ENCODE peak calls at places on chromosomes 4 and X, in six cellular contexts. U is right cardiac atrium, J is A549, R is mesendoderm, M is left ventricle myocardium inferior, X is psoas muscle. Y is an unnamed sample.

GRCh38 chr4:143083811-143084472 is 100.8 kb upstream of the USP38 start:
- DNase-seq in U (no peak), J (no peak), R (no peak), M (no peak), X (no peak), Y (no peak)

GRCh38 chr4:172802041-172802440 is 366.6 kb upstream of the GALNT7 start:
- DNase-seq in U (no peak), J (no peak), R (no peak), M (no peak), X (no peak), Y (no peak)

GRCh38 chrX:65581661-65582339 is 47.2 kb upstream of the LAS1L start:
- DNase-seq in U (peak; percentile 32), J (peak; percentile 59), R (peak; percentile 82), M (peak; percentile 24), X (no peak), Y (peak; percentile 50)

GRCh38 chr4:174865418-174865985 is 36.5 kb upstream of the GLRA3 start:
- DNase-seq in U (no peak), J (no peak), R (no peak), M (no peak), X (no peak), Y (no peak)

GRCh38 chr4:182540496-182540895 is 297.3 kb downstream of the TENM3 start:
- DNase-seq in U (no peak), J (no peak), R (no peak), M (no peak), X (no peak), Y (no peak)

GRCh38 chrX:133258481-133258880 is 40.3 kb upstream of the TFDP3 start:
- DNase-seq in U (no peak), J (no peak), R (no peak), M (no peak), X (no peak), Y (no peak)

GRCh38 chr4:101806914-101807313 is 16.4 kb downstream of the BANK1 start:
- DNase-seq in U (no peak), J (no peak), R (no peak), M (no peak), X (no peak), Y (no peak)

GRCh38 chr4:66000500-66001117 is 330.3 kb upstream of the EPHA5 start:
- DNase-seq in U (no peak), J (no peak), R (no peak), M (no peak), X (no peak), Y (no peak)

GRCh38 chrX:132266583-132267355 is 47.5 kb upstream of the RAP2C start:
- DNase-seq in U (no peak), J (no peak), R (no peak), M (no peak), X (no peak), Y (no peak)

GRCh38 chrX:130197464-130197863 is 25.7 kb downstream of the RAB33A start:
- DNase-seq in U (no peak), J (no peak), R (no peak), M (peak; percentile 13), X (no peak), Y (no peak)

GRCh38 chr4:113006632-113007031 is 42.8 kb upstream of the ANK2 start:
- DNase-seq in U (no peak), J (no peak), R (no peak), M (no peak), X (no peak), Y (no peak)

DNA sequence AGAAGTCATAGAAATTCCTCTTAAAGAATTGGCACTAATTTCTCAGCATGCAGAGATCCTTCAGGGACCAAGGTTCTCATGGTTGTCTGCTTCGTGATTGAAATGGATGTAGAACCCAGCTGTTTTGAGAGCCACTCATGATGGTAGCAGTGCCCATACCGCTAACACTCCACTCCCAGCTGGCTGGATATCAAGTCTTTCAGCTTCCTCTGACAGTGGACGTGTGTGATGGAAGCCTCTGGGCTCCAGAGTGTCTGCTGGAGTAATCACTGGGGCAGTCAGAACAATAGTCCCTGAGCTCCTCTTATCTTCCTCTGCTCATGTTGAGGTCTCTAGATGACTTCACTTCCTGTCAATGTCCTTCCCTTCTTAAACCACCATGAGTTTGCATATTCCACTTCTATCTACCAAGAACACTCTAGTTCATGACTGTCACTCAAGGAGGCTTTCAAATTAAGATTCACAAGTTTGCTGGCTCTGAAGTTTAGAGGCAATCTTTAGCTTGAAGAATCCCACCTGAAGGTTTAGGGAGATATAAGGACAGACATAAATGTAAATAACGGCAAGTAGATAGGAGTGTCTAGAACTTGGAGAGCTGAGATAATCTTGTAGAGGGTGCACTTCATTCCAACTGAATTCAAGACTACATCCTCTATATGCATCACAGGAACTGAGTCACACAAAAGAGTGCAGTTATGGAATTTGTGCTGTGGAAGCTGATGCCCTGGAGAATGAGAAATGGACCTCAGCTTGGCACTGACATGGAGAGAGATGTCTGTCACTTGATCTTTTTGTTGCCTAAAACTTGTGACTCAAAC is 64.5 kb upstream of the WDR1 start:
- DNase-seq in U (no peak), J (no peak), R (peak; percentile 77), M (no peak), X (no peak), Y (no peak)
- H3K4me1 ChIP-seq in U (peaks cover 3% of the 10 kb centered on the region), J (no peaks in the 10 kb centered on the region), R (no peaks in the 10 kb centered on the region), M (peaks cover 28% of the 10 kb centered on the region), X (no peaks in the 10 kb centered on the region), Y (no peaks in the 10 kb centered on the region)

GRCh38 chr4:114364857-114365256 is 233.8 kb upstream of the UGT8 start:
- DNase-seq in U (no peak), J (no peak), R (peak; percentile 97), M (no peak), X (no peak), Y (no peak)
- H3K4me3 ChIP-seq in U (peak overlapping the region; percentile 40), J (no peak overlapping the region), R (no peak overlapping the region), M (peak overlapping the region; percentile 42), X (no peak overlapping the region), Y (no peak overlapping the region)

GRCh38 chr4:7299908-7300710 is 107.8 kb downstream of the SORCS2 start:
- DNase-seq in U (no peak), J (no peak), R (no peak), M (no peak), X (no peak), Y (no peak)
- H3K4me1 ChIP-seq in U (no peaks in the 10 kb centered on the region), J (no peaks in the 10 kb centered on the region), R (no peaks in the 10 kb centered on the region), M (peaks cover 8% of the 10 kb centered on the region), X (peaks cover 6% of the 10 kb centered on the region), Y (no peaks in the 10 kb centered on the region)

GRCh38 chr4:64718091-64718490 is 308.8 kb upstream of the TECRL start:
- DNase-seq in U (no peak), J (no peak), R (peak; percentile 59), M (no peak), X (no peak), Y (no peak)

GRCh38 chr4:64715741-64716140 is 306.5 kb upstream of the TECRL start:
- DNase-seq in U (no peak), J (no peak), R (no peak), M (no peak), X (no peak), Y (no peak)

GRCh38 chr4:64724689-64725088 is 315.4 kb upstream of the TECRL start:
- DNase-seq in U (no peak), J (no peak), R (no peak), M (no peak), X (no peak), Y (no peak)

DNA sequence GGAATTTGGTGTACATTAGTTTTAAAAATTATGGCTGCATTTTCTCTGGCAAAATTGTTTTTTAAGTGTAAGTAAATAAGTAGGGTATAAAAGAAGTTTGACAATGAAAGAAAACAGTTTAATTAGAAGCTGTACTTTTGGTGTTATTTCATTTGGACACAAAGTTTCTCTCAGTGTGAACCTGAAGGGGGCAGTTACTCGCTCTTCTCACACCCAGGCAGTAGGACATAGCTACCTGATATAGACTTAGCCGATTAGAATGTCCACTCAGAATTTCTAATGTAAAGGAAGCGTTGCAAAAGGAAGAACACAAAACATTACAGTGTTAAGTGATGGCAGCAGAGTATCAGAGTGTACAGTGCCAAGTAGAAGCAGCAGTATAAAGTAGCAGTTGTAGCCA is 311.9 kb upstream of the TECRL start:
- DNase-seq in U (no peak), J (no peak), R (no peak), M (no peak), X (no peak), Y (no peak)
- H3K4me3 ChIP-seq in U (no peak overlapping the region), J (no peak overlapping the region), R (no peak overlapping the region), M (no peak overlapping the region), X (no peak overlapping the region), Y (no peak overlapping the region)

DNA sequence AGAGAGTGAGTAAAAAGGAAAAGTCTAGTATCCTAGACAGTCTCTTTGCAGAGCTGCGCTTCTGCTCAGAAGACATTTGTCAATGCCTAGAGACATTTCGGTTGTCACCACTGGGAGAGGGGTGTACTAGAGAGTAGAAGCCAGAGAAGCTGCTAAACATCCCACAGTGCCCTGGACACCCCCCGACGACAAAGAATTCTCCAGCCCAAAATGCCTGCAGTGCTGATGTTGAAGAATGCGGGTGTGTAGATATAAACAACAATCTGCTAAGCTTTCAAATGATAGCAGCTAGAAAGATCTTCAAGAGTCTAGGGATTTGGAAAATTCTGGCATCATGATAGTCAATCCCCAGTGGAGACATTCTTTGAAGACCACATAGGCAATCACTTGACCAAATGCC is 90.1 kb downstream of the PALLD start:
- DNase-seq in U (no peak), J (no peak), R (peak; percentile 65), M (no peak), X (no peak), Y (no peak)
- H3K4me1 ChIP-seq in U (peaks cover 6% of the 10 kb centered on the region), J (peaks cover 62% of the 10 kb centered on the region), R (peaks cover 3% of the 10 kb centered on the region), M (peaks cover 48% of the 10 kb centered on the region), X (peaks cover 18% of the 10 kb centered on the region), Y (no peaks in the 10 kb centered on the region)

GRCh38 chr4:13527192-13527982 is 16.9 kb downstream of the NKX3-2 start:
- DNase-seq in U (no peak), J (no peak), R (no peak), M (no peak), X (no peak), Y (no peak)
- H3K4me3 ChIP-seq in U (no peak overlapping the region), J (peak overlapping the region; percentile 27), R (no peak overlapping the region), M (no peak overlapping the region), X (no peak overlapping the region), Y (no peak overlapping the region)

DNA sequence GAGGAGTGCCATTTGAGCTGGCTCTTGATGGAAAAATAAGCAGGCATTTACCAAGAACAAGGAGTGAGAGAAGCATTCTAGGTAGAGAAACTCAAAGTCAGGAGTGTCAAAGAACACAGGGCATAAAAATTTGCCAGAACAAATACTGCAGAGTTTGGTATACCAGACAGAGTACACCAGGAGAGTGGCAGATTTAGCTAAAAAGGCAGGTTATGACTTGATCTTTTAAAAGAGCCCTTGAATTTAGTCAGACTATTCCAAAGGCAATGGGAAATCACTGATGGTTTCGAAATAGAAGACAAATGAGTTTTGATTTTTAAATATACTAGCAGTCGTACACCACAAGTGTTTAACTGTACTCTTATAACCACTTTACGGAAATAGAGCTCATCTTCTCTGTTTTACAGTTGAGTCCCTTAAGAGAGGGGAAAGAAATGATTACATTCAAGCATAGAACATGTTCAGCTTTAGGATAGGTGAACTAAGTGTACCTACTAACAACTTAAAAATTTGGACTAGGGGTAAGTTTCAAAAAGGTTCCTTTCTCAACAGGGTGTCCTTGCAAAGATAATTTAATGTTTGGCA is 10.2 kb downstream of the UBE2D3 start:
- DNase-seq in U (no peak), J (no peak), R (no peak), M (no peak), X (no peak), Y (no peak)
- H3K4me1 ChIP-seq in U (peaks cover 2% of the 10 kb centered on the region), J (peaks cover 74% of the 10 kb centered on the region), R (no peaks in the 10 kb centered on the region), M (peaks cover 100% of the 10 kb centered on the region), X (peaks cover 90% of the 10 kb centered on the region), Y (no peaks in the 10 kb centered on the region)

GRCh38 chr4:121711263-121712000 is 14.7 kb upstream of the ANXA5 start:
- DNase-seq in U (peak; percentile 94), J (peak; percentile 65), R (peak; percentile 98), M (peak; percentile 88), X (peak; percentile 91), Y (peak; percentile 68)
- H3K4me3 ChIP-seq in U (no peak overlapping the region), J (peak overlapping the region; percentile 16), R (no peak overlapping the region), M (peak overlapping the region; percentile 48), X (peak overlapping the region; percentile 42), Y (no peak overlapping the region)

Y was measured in iPS DF 6.9.